ENCODE peak calls at places on chromosomes 13 and 19, in five cellular contexts. U is spleen; C is renal cortical epithelial cell; P is effector CD4-positive, alpha-beta T cell; A is stomach. K is an unnamed sample.

GRCh38 chr13:77779461-77780272 is 82.2 kb downstream of the SLAIN1 start:
- DNase-seq in C (peak), P (no peak), A (peak), U (no peak), K (peak)

GRCh38 chr19:10206226-10206873 is 11.6 kb upstream of the DNMT1 start:
- DNase-seq in A (no peak), C (peak), P (no peak), U (no peak), K (no peak)

GRCh38 chr19:18233224-18233825 is 7.1 kb upstream of the PDE4C start:
- DNase-seq in P (peak), C (peak), A (peak), U (no peak), K (peak)

GRCh38 chr13:101140087-101140770 is 276.1 kb downstream of the NALCN start:
- DNase-seq in C (peak), A (no peak), U (no peak), P (no peak), K (no peak)

GRCh38 chr13:51624207-51624606 is 39.9 kb downstream of the WDFY2 start:
- DNase-seq in C (no peak), A (no peak), U (no peak), P (no peak), K (no peak)

GRCh38 chr13:78618411-78618810 is 15.1 kb upstream of the POU4F1 start:
- DNase-seq in A (no peak), P (no peak), C (no peak), U (no peak), K (no peak)

GRCh38 chr19:6471076-6471475 is 7.0 kb downstream of the CRB3 start:
- DNase-seq in C (no peak), U (no peak), P (no peak), A (no peak), K (no peak)

GRCh38 chr19:50721441-50722137 is 1.6 kb upstream of the CLEC11A start:
- DNase-seq in C (peak), U (no peak), P (no peak), A (no peak), K (no peak)

GRCh38 chr13:76331948-76332712 is 554.1 kb downstream of the KCTD12 start:
- DNase-seq in A (no peak), U (no peak), P (no peak), C (no peak), K (no peak)

GRCh38 chr13:66354880-66355279 is 875.3 kb downstream of the PCDH9 start:
- DNase-seq in A (no peak), P (no peak), U (no peak), C (no peak), K (no peak)

GRCh38 chr19:11673608-11674041 is 65.1 kb downstream of the ZNF823 start:
- DNase-seq in P (no peak), C (peak), U (peak), A (peak), K (peak)

GRCh38 chr13:111165189-111165588 is 50.1 kb downstream of the ARHGEF7 start:
- DNase-seq in U (no peak), C (no peak), P (no peak), A (no peak), K (no peak)

GRCh38 chr19:12899891-12900518 is 9.0 kb downstream of the GCDH start:
- DNase-seq in U (no peak), C (no peak), A (no peak), P (no peak), K (no peak)

GRCh38 chr13:52784591-52785340 is 45.1 kb upstream of the CNMD start:
- DNase-seq in A (no peak), P (no peak), U (no peak), C (no peak), K (no peak)

GRCh38 chr19:15538774-15539173 is 30.4 kb downstream of the CYP4F22 start:
- DNase-seq in P (no peak), U (no peak), A (no peak), C (no peak), K (no peak)

GRCh38 chr13:33445024-33445423 is 159.5 kb upstream of the STARD13 start:
- DNase-seq in A (no peak), P (no peak), C (no peak), U (no peak), K (no peak)

GRCh38 chr19:49469828-49470614 is 4.0 kb upstream of the FLT3LG start:
- DNase-seq in U (peak), C (no peak), P (peak), A (peak), K (no peak)

GRCh38 chr13:110228936-110229904 is 77.7 kb downstream of the COL4A1 start:
- DNase-seq in P (no peak), U (no peak), C (no peak), A (no peak), K (no peak)

GRCh38 chr19:45059258-45059965 is 16.9 kb downstream of the ZNF296 start:
- DNase-seq in U (peak), A (peak), P (peak), C (peak), K (peak)

GRCh38 chr19:54464624-54465266 is 1.2 kb upstream of the LENG9 start:
- DNase-seq in P (peak), U (peak), A (peak), C (peak), K (peak)

GRCh38 chr13:107457686-107458085 is 757.6 kb downstream of the LIG4 start:
- DNase-seq in C (no peak), P (no peak), A (no peak), U (no peak), K (no peak)

GRCh38 chr13:21034602-21035190 is 26.7 kb downstream of the LATS2 start:
- DNase-seq in C (peak), A (no peak), P (no peak), U (no peak), K (no peak)

GRCh38 chr19:58150328-58150921 is at the start of gene ZNF329:
- DNase-seq in A (peak), C (peak), P (peak), U (peak), K (peak)

GRCh38 chr13:70189981-70190380 is 81.7 kb upstream of the KLHL1 start:
- DNase-seq in A (no peak), P (no peak), U (no peak), C (no peak), K (no peak)

GRCh38 chr19:23561341-23561740 is 125.7 kb downstream of the ZNF675 start:
- DNase-seq in C (no peak), P (no peak), A (no peak), U (no peak), K (no peak)

GRCh38 chr19:12749938-12750521 is 1.6 kb upstream of the BEST2 start:
- DNase-seq in P (no peak), C (no peak), U (no peak), A (no peak), K (no peak)

GRCh38 chr19:618674-619285 is 14.6 kb downstream of the POLRMT start:
- DNase-seq in C (no peak), U (no peak), A (no peak), P (no peak), K (no peak)

GRCh38 chr13:40604135-40604534 is 62.3 kb downstream of the FOXO1 start:
- DNase-seq in U (no peak), A (no peak), P (no peak), C (no peak), K (no peak)

GRCh38 chr19:48403606-48404005 is 10.1 kb downstream of the GRIN2D start:
- DNase-seq in U (peak), C (peak), A (no peak), P (peak), K (peak)